ENCODE peak calls at places on chromosomes 3 and 15, in six cellular contexts. One of them, this sample, is unnamed.

GRCh38 chr3:135973846-135974245 is 8.3 kb downstream of the PPP2R3A start:
- DNase-seq in tibial artery: no peak
- DNase-seq in HCT116: no peak
- DNase-seq in mammary epithelial cell: no peak
- DNase-seq in psoas muscle: no peak
- DNase-seq in WERI-Rb-1: no peak
- DNase-seq in this sample: no peak

GRCh38 chr15:81400640-81401236 is 26.7 kb upstream of the TMC3 start:
- DNase-seq in WERI-Rb-1: peak; percentile 16
- DNase-seq in mammary epithelial cell: peak; percentile 48
- DNase-seq in tibial artery: no peak
- DNase-seq in HCT116: peak; percentile 52
- DNase-seq in psoas muscle: no peak
- DNase-seq in this sample: peak; percentile 68

GRCh38 chr3:117322866-117323265 is 613.3 kb downstream of the TUSC7 start:
- DNase-seq in HCT116: no peak
- DNase-seq in psoas muscle: no peak
- DNase-seq in tibial artery: no peak
- DNase-seq in WERI-Rb-1: no peak
- DNase-seq in mammary epithelial cell: no peak
- DNase-seq in this sample: no peak

GRCh38 chr3:112374334-112374734 is 41.4 kb downstream of the CD200 start:
- DNase-seq in psoas muscle: no peak
- DNase-seq in tibial artery: no peak
- DNase-seq in mammary epithelial cell: peak; percentile 36
- DNase-seq in HCT116: no peak
- DNase-seq in WERI-Rb-1: no peak
- DNase-seq in this sample: no peak

GRCh38 chr3:64852738-64853137 is 164.9 kb upstream of the ADAMTS9 start:
- DNase-seq in tibial artery: no peak
- DNase-seq in WERI-Rb-1: no peak
- DNase-seq in HCT116: no peak
- DNase-seq in psoas muscle: no peak
- DNase-seq in mammary epithelial cell: no peak
- DNase-seq in this sample: no peak

GRCh38 chr3:42979044-42979962 is at the start of gene GASK1A:
- DNase-seq in tibial artery: peak; percentile 84
- DNase-seq in mammary epithelial cell: peak; percentile 30
- DNase-seq in HCT116: no peak
- DNase-seq in psoas muscle: peak; percentile 66
- DNase-seq in WERI-Rb-1: peak; percentile 35
- DNase-seq in this sample: no peak

GRCh38 chr3:17233398-17233800 is 348.6 kb downstream of the PLCL2 start:
- DNase-seq in HCT116: peak; percentile 52
- DNase-seq in tibial artery: no peak
- DNase-seq in mammary epithelial cell: peak; percentile 83
- DNase-seq in WERI-Rb-1: peak; percentile 21
- DNase-seq in psoas muscle: no peak
- DNase-seq in this sample: peak; percentile 22

GRCh38 chr3:65534825-65535224 is 503.9 kb downstream of the MAGI1 start:
- DNase-seq in psoas muscle: no peak
- DNase-seq in mammary epithelial cell: no peak
- DNase-seq in tibial artery: no peak
- DNase-seq in WERI-Rb-1: no peak
- DNase-seq in HCT116: no peak
- DNase-seq in this sample: no peak

GRCh38 chr15:40075298-40076044 is 33.2 kb downstream of the BMF start:
- DNase-seq in tibial artery: no peak
- DNase-seq in HCT116: no peak
- DNase-seq in mammary epithelial cell: no peak
- DNase-seq in WERI-Rb-1: no peak
- DNase-seq in psoas muscle: no peak
- DNase-seq in this sample: no peak

GRCh38 chr15:80920271-80920699 is 69.3 kb downstream of the MESD start:
- DNase-seq in WERI-Rb-1: no peak
- DNase-seq in tibial artery: no peak
- DNase-seq in HCT116: no peak
- DNase-seq in psoas muscle: no peak
- DNase-seq in mammary epithelial cell: no peak
- DNase-seq in this sample: no peak

GRCh38 chr15:44009056-44009455 is 182.3 kb downstream of the WDR76 start:
- DNase-seq in tibial artery: no peak
- DNase-seq in HCT116: peak; percentile 73
- DNase-seq in mammary epithelial cell: peak; percentile 80
- DNase-seq in psoas muscle: no peak
- DNase-seq in WERI-Rb-1: no peak
- DNase-seq in this sample: no peak

GRCh38 chr15:73493936-73494335 is 51.0 kb downstream of the REC114 start:
- DNase-seq in mammary epithelial cell: peak; percentile 2
- DNase-seq in WERI-Rb-1: no peak
- DNase-seq in HCT116: no peak
- DNase-seq in psoas muscle: no peak
- DNase-seq in tibial artery: no peak
- DNase-seq in this sample: no peak

GRCh38 chr3:194606941-194607340 is 26.3 kb downstream of the TMEM44 start:
- DNase-seq in tibial artery: no peak
- DNase-seq in mammary epithelial cell: no peak
- DNase-seq in WERI-Rb-1: no peak
- DNase-seq in psoas muscle: no peak
- DNase-seq in HCT116: no peak
- DNase-seq in this sample: no peak

GRCh38 chr15:87207945-87208580 is 1048.5 kb downstream of the NTRK3 start:
- DNase-seq in psoas muscle: no peak
- DNase-seq in mammary epithelial cell: peak; percentile 88
- DNase-seq in WERI-Rb-1: peak; percentile 10
- DNase-seq in HCT116: no peak
- DNase-seq in tibial artery: no peak
- DNase-seq in this sample: no peak

GRCh38 chr3:184808021-184808420 is 3.9 kb upstream of the VPS8 start:
- DNase-seq in mammary epithelial cell: no peak
- DNase-seq in psoas muscle: no peak
- DNase-seq in tibial artery: no peak
- DNase-seq in WERI-Rb-1: peak; percentile 43
- DNase-seq in HCT116: peak; percentile 44
- DNase-seq in this sample: no peak

GRCh38 chr3:21484323-21485154 is 266.5 kb downstream of the ZNF385D start:
- DNase-seq in WERI-Rb-1: peak; percentile 78
- DNase-seq in mammary epithelial cell: peak; percentile 50
- DNase-seq in HCT116: no peak
- DNase-seq in tibial artery: peak; percentile 59
- DNase-seq in psoas muscle: peak; percentile 13
- DNase-seq in this sample: no peak

GRCh38 chr15:64524778-64525177 is 64.4 kb downstream of the ZNF609 start:
- DNase-seq in psoas muscle: no peak
- DNase-seq in WERI-Rb-1: no peak
- DNase-seq in mammary epithelial cell: peak; percentile 77
- DNase-seq in HCT116: no peak
- DNase-seq in tibial artery: no peak
- DNase-seq in this sample: no peak

GRCh38 chr3:177835917-177836316 is 638.6 kb upstream of the TBL1XR1 start:
- DNase-seq in mammary epithelial cell: peak; percentile 85
- DNase-seq in tibial artery: no peak
- DNase-seq in WERI-Rb-1: no peak
- DNase-seq in HCT116: no peak
- DNase-seq in psoas muscle: no peak
- DNase-seq in this sample: no peak

GRCh38 chr3:57949779-57950618 is 58.2 kb upstream of the FLNB start:
- DNase-seq in WERI-Rb-1: no peak
- DNase-seq in HCT116: peak; percentile 22
- DNase-seq in tibial artery: peak; percentile 68
- DNase-seq in mammary epithelial cell: peak; percentile 73
- DNase-seq in psoas muscle: no peak
- DNase-seq in this sample: no peak

GRCh38 chr3:123159926-123160635 is 41.7 kb upstream of the SEC22A start:
- DNase-seq in tibial artery: no peak
- DNase-seq in psoas muscle: no peak
- DNase-seq in mammary epithelial cell: no peak
- DNase-seq in WERI-Rb-1: no peak
- DNase-seq in HCT116: no peak
- DNase-seq in this sample: no peak

GRCh38 chr3:52086461-52086860 is 30.1 kb upstream of the DUSP7 start:
- DNase-seq in HCT116: no peak
- DNase-seq in mammary epithelial cell: no peak
- DNase-seq in WERI-Rb-1: no peak
- DNase-seq in psoas muscle: no peak
- DNase-seq in tibial artery: no peak
- DNase-seq in this sample: no peak

GRCh38 chr3:52088445-52089367 is 32.3 kb upstream of the DUSP7 start:
- DNase-seq in WERI-Rb-1: peak; percentile 79
- DNase-seq in mammary epithelial cell: peak; percentile 53
- DNase-seq in tibial artery: peak; percentile 78
- DNase-seq in psoas muscle: no peak
- DNase-seq in HCT116: no peak
- DNase-seq in this sample: no peak

GRCh38 chr3:52087728-52088127 is 31.4 kb upstream of the DUSP7 start:
- DNase-seq in tibial artery: no peak
- DNase-seq in HCT116: no peak
- DNase-seq in psoas muscle: no peak
- DNase-seq in mammary epithelial cell: no peak
- DNase-seq in WERI-Rb-1: no peak
- DNase-seq in this sample: no peak

GRCh38 chr3:52085883-52086282 is 29.5 kb upstream of the DUSP7 start:
- DNase-seq in mammary epithelial cell: no peak
- DNase-seq in tibial artery: no peak
- DNase-seq in psoas muscle: peak; percentile 4
- DNase-seq in WERI-Rb-1: no peak
- DNase-seq in HCT116: no peak
- DNase-seq in this sample: no peak

DNA sequence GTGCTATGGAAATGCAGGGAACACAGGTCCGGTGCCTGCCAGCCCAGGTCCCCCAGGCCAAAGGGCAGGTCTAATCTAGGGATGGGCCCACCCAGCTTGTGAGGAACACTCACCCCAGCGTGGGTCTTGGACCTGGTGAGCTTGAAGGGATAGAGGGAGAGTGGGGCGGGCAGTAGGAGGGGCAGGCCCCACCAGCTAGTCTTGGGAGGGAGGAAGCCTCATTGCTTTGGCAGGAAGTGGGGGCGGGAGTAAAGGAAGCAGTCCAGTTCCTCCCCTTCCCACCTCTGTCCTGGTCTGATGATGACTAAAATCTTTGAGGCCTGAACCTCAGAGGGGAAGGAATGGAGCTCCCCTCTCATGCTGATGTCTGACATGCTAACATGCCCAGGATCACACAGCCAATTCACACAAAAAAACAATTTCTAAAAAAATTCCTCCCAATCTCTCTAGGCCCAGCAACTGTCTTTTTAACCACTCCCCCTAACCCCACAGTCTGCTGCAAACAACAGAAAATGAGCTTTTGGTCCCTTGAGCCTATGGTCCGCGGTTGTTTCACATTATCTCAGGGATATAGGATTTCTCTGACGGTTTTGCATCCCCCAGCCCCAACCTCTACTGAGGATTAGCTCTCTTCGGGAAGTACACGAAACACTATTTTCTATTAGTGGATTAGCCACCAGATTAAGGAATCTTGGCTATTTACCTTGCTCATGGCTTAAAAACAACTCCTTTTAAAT is 30.7 kb upstream of the DUSP7 start:
- DNase-seq in tibial artery: no peak
- DNase-seq in psoas muscle: no peak
- DNase-seq in WERI-Rb-1: peak; percentile 47
- DNase-seq in mammary epithelial cell: no peak
- DNase-seq in HCT116: no peak
- DNase-seq in this sample: no peak
- H3K27ac ChIP-seq in tibial artery: peak overlapping the region; percentile 28
- H3K27ac ChIP-seq in psoas muscle: no peak overlapping the region
- H3K27ac ChIP-seq in WERI-Rb-1: peak overlapping the region; percentile 72
- H3K27ac ChIP-seq in mammary epithelial cell: no peak overlapping the region
- H3K27ac ChIP-seq in HCT116: no peak overlapping the region
- H3K27ac ChIP-seq in this sample: no peak overlapping the region

DNA sequence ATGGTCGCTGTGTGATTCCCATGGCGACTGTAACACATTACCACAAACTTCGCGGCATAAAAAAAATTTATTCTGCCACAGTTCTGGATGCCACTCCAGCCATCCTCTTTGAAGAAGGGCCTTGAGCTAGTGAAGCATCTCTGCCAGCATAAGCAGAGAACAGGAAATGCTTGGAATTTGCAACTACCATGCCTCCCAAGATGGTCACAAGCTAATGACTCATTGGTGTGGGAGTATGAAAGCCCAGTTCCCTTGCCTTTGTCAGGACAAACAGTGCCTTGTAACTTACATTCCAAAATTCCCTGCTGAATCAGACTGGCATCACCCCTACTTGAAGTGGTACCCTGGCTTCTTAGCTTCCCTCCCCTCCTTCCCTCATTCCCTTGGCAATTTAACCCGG is 129.7 kb downstream of the PROS1 start:
- DNase-seq in mammary epithelial cell: peak; percentile 94
- DNase-seq in HCT116: peak; percentile 16
- DNase-seq in tibial artery: peak; percentile 68
- DNase-seq in psoas muscle: no peak
- DNase-seq in WERI-Rb-1: no peak
- DNase-seq in this sample: no peak
- H3K9me3 ChIP-seq in mammary epithelial cell: no peaks in the 10 kb centered on the region
- H3K9me3 ChIP-seq in HCT116: no peaks in the 10 kb centered on the region
- H3K9me3 ChIP-seq in tibial artery: no peaks in the 10 kb centered on the region
- H3K9me3 ChIP-seq in psoas muscle: peaks cover 4% of the 10 kb centered on the region
- H3K9me3 ChIP-seq in WERI-Rb-1: no peaks in the 10 kb centered on the region
- H3K9me3 ChIP-seq in this sample: no peaks in the 10 kb centered on the region

DNA sequence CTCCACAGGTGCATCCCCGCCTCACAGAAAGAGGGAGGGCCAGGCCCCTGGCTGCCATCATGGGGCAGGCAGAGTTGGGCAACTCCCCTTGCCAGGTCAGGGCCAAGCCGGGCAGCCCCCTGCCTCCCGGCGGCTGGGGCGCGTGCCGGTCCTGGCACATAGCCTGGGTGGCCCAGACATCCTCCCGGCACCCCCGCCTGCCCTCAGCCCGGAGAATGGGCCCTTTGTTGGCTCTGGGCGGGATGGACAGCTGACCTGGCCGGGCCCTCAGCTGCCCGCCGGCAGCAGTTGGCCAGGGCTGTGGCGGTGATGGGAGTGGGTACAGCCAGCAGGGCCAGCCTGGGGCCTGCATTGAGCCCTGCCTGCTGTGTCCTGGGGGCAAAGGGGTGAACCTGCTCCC is 16.5 kb downstream of the PLXNA1 start:
- DNase-seq in HCT116: no peak
- DNase-seq in tibial artery: no peak
- DNase-seq in psoas muscle: no peak
- DNase-seq in mammary epithelial cell: no peak
- DNase-seq in WERI-Rb-1: no peak
- DNase-seq in this sample: no peak
- H3K27ac ChIP-seq in HCT116: no peak overlapping the region
- H3K27ac ChIP-seq in tibial artery: peak overlapping the region; percentile 73
- H3K27ac ChIP-seq in psoas muscle: no peak overlapping the region
- H3K27ac ChIP-seq in mammary epithelial cell: no peak overlapping the region
- H3K27ac ChIP-seq in WERI-Rb-1: no peak overlapping the region
- H3K27ac ChIP-seq in this sample: no peak overlapping the region

DNA sequence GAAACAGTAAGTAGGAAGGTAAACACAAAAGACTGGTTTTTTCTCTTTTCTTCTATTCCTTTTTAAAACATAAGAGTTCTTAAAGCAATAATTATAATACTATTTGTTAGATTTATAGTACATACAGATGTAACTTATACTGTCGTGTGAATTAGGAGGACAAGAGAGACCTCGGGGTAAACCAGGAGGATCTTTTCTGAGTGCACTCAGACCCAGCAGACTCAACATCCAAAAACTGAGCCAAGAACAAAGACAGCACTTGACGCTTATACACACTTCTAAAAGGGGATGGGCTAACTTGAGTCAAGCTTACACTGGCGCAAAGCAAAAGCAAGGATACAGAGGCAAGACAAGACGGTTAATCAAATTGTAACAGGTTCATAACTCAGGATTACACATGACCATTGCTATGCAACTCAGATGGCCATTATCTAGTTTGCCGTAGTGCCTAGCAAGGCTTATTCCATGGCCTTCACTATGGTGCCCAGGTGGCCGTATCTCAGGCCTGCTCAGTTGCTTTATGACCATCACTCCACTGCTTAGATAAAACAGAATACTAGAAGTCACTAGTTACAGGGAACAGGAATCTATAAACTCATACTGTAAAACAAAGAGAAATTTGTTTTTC is 18.6 kb downstream of the MTHFS start:
- DNase-seq in psoas muscle: no peak
- DNase-seq in WERI-Rb-1: no peak
- DNase-seq in tibial artery: no peak
- DNase-seq in HCT116: peak; percentile 28
- DNase-seq in mammary epithelial cell: no peak
- DNase-seq in this sample: no peak
- H3K9me3 ChIP-seq in psoas muscle: peaks cover 30% of the 10 kb centered on the region
- H3K9me3 ChIP-seq in WERI-Rb-1: peaks cover 3% of the 10 kb centered on the region
- H3K9me3 ChIP-seq in tibial artery: peaks cover 31% of the 10 kb centered on the region
- H3K9me3 ChIP-seq in HCT116: peaks cover 6% of the 10 kb centered on the region
- H3K9me3 ChIP-seq in mammary epithelial cell: peaks cover 6% of the 10 kb centered on the region
- H3K9me3 ChIP-seq in this sample: peaks cover 37% of the 10 kb centered on the region

This sample was measured in CD4-positive, CD25-positive, alpha-beta regulatory T cell.